ENCODE peak calls at places on chromosomes 13 and 19, in five cellular contexts. Y is HepG2, A is SK-N-SH, Q is K562, F is GM12878. V is an unnamed sample.

GRCh38 chr13:40340368-40341085 is 325.9 kb downstream of the FOXO1 start:
- DNase-seq in Y (no peak), A (no peak), Q (no peak), F (no peak), V (no peak)

GRCh38 chr19:38267780-38268430 is 3.5 kb downstream of the SPINT2 start:
- DNase-seq in Y (no peak), A (no peak), Q (no peak), F (no peak), V (no peak)

GRCh38 chr19:23762884-23763711 is 4.4 kb upstream of the ZNF681 start:
- DNase-seq in Y (no peak), A (peak; percentile 87), Q (peak; percentile 86), F (peak; percentile 32), V (no peak)

GRCh38 chr19:8815780-8816179 is 16.3 kb downstream of the ZNF558 start:
- DNase-seq in Y (no peak), A (no peak), Q (no peak), F (no peak), V (no peak)

GRCh38 chr13:30752201-30752797 is 17.0 kb downstream of the ALOX5AP start:
- DNase-seq in Y (no peak), A (no peak), Q (no peak), F (no peak), V (no peak)

GRCh38 chr13:19927117-19927734 is 31.3 kb upstream of the ZMYM2 start:
- DNase-seq in Y (peak; percentile 21), A (no peak), Q (no peak), F (no peak), V (peak; percentile 62)

GRCh38 chr13:75364131-75364713 is 117.7 kb downstream of the TBC1D4 start:
- DNase-seq in Y (no peak), A (no peak), Q (no peak), F (no peak), V (no peak)

GRCh38 chr19:43723588-43723987 is 7.7 kb downstream of the IRGC start:
- DNase-seq in Y (no peak), A (no peak), Q (no peak), F (no peak), V (peak; percentile 33)

GRCh38 chr13:78609464-78610205 is 6.3 kb upstream of the POU4F1 start:
- DNase-seq in Y (no peak), A (peak; percentile 54), Q (no peak), F (no peak), V (no peak)

GRCh38 chr19:33064117-33064777 is 441 bp downstream of the RHPN2 start:
- DNase-seq in Y (no peak), A (peak; percentile 84), Q (peak; percentile 77), F (no peak), V (no peak)

GRCh38 chr19:57599377-57599760 is 316 bp upstream of the ZNF530 start:
- DNase-seq in Y (no peak), A (no peak), Q (no peak), F (peak; percentile 15), V (no peak)
- H3K9ac ChIP-seq in Y (peak overlapping the region; percentile 62), A (no peak overlapping the region), Q (no peak overlapping the region), F (no peak overlapping the region), V (no peak overlapping the region)

DNA sequence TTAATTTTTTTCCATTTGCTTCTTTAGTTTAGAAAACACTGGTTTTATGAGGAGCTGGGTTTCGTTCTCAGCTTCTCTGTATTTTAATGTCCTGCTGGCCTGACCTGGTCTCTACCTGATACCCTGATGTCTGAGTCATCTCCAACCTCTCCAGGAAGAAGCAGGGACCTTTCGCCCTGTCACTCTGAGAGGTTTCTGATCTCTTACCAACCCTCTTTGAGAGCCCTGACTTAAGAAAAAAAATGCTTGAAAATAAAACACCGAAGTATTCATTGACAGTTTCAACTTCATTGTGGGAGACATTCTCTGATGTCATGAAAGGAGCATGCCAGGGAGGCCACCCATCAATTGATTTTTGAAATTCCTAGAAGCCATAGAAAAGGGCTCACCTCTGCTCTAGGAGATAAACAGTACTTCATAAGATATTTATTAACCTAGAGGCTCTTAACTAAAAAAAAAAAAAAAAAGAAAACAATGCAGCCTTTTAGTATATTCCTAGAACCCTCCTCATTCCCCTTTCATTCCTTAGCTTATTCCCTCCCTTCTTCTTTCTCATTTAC is 234.8 kb downstream of the ENOX1 start:
- DNase-seq in Y (no peak), A (no peak), Q (no peak), F (no peak), V (no peak)
- TF ChIP-seq YY1 in Y (no peak), A (no peak), Q (no peak), F (no peak), V (no peak)

GRCh38 chr19:46700704-46701103 is 16.2 kb downstream of the PRKD2 start:
- DNase-seq in Y (no peak), A (peak; percentile 10), Q (no peak), F (no peak), V (no peak)

GRCh38 chr19:46693760-46694159 is 23.2 kb downstream of the PRKD2 start:
- DNase-seq in Y (no peak), A (peak; percentile 19), Q (no peak), F (no peak), V (no peak)

GRCh38 chr19:46696052-46696451 is 20.9 kb downstream of the PRKD2 start:
- DNase-seq in Y (no peak), A (peak; percentile 18), Q (no peak), F (no peak), V (no peak)

GRCh38 chr19:46698395-46699321 is 18.3 kb downstream of the PRKD2 start:
- DNase-seq in Y (no peak), A (no peak), Q (no peak), F (no peak), V (no peak)

DNA sequence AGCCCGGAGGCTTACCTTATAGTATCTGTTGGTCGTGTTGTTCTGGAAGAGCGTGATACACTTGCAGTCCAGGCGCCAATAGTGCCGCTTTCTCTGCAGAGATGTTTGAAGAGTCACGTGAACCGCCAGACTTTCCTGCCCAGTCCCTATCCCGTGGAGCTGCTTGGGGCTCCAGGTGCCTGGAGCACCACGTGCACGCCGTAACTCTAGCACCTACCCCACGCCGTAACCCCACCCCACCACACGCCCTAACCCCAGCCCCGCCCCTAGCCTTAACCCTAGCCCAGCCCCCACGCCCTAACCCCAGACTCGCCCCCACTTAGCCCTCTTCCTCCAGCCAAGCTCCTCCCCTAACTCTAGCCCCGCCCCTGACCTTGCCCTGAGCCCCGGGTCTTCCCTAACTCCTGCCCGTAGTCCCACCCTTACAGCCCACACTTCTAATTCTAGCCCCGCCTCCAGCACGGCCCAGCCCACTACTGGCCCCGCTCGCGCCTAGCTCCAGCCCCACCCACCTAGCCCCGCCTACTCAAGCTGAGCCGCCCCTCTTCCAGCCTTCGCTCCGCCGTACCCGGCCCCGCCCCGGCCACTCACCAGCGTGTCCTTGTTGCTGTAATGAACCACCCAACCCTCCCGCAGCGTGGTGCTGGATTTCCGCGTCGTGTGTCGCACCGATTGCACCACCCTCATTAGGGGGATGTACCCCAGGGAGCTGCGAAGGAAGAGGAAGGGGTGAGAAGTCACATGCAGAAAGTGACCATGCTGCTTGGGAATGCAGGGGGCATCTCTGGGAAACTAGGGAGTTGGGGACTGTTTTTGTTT is 19.6 kb downstream of the PRKD2 start:
- DNase-seq in Y (no peak), A (peak; percentile 72), Q (peak; percentile 99), F (no peak), V (peak; percentile 80)
- TF ChIP-seq REST in Y (no peak), A (no peak), Q (peak; percentile 64), F (no peak), V (no peak)

GRCh38 chr13:71290963-71291937 is 575.8 kb downstream of the DACH1 start:
- DNase-seq in Y (peak; percentile 66), A (no peak), Q (no peak), F (peak; percentile 71), V (no peak)
- H3K9ac ChIP-seq in Y (no peak overlapping the region), A (no peak overlapping the region), Q (no peak overlapping the region), F (no peak overlapping the region), V (no peak overlapping the region)

DNA sequence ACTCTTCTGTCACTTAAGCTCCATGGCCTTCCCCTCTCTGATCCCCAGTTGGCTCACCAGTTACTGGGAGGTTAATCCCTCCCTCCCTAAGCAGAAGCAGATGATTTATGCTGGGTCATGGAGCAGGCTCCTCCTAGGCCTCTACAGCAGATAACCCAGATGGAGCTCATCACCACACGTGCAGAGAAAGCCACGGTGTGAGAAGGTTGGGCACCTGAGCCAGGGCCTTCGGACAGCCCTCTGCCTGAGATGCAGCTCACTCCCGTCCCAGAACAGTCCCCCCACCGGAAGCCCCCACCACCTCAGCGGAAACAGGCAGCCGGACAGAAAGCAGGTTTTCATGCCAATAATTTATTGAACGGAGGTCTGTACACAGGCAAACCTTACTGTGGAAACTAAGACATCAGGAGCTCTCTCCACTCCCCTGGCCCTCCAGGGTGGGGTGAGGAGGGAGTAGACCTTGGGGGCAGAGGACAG is 9.8 kb downstream of the ZNF526 start:
- DNase-seq in Y (no peak), A (no peak), Q (no peak), F (no peak), V (no peak)
- TF ChIP-seq YY1 in Y (no peak), A (no peak), Q (no peak), F (no peak), V (no peak)

V was measured in HCT116.